ENCODE peak calls at places on chromosomes 6 and 20, in four cellular contexts. X, I, D and U are unnamed samples.

GRCh38 chr6:109383438-109383940 is 1.2 kb upstream of the CD164 start:
- DNase-seq in X (no peak), I (no peak), D (no peak), U (no peak)

GRCh38 chr6:118712955-118713354 is 61.6 kb upstream of the CEP85L start:
- DNase-seq in X (no peak), I (no peak), D (peak), U (peak)

GRCh38 chr20:44053046-44053445 is 133.9 kb downstream of the JPH2 start:
- DNase-seq in X (no peak), I (no peak), D (no peak), U (no peak)

GRCh38 chr6:170080828-170081368 is 210.0 kb downstream of the DLL1 start:
- DNase-seq in X (peak), I (no peak), D (no peak), U (no peak)

GRCh38 chr6:75147512-75147911 is 58.3 kb downstream of the COL12A1 start:
- DNase-seq in X (no peak), I (no peak), D (peak), U (peak)

GRCh38 chr6:121436172-121436965 is 923 bp downstream of the GJA1 start:
- DNase-seq in X (no peak), I (no peak), D (no peak), U (peak)

GRCh38 chr20:3115190-3116107 is 30.9 kb upstream of the AVP start:
- DNase-seq in X (no peak), I (peak), D (peak), U (peak)

GRCh38 chr20:49914310-49915117 is 815 bp downstream of the SPATA2 start:
- DNase-seq in X (no peak), I (no peak), D (peak), U (peak)

GRCh38 chr6:111418971-111419693 is 63.9 kb downstream of the REV3L start:
- DNase-seq in X (no peak), I (no peak), D (peak), U (peak)

GRCh38 chr20:36154696-36155628 is at the start of gene EPB41L1:
- DNase-seq in X (no peak), I (no peak), D (no peak), U (peak)

GRCh38 chr6:4909063-4909645 is 94.7 kb downstream of the RPP40 start:
- DNase-seq in X (no peak), I (no peak), D (no peak), U (no peak)